ENCODE peak calls at places on chromosomes 3 and 15, in ten cellular contexts. U, S, Z, D, Q, C, H, A, G and T are unnamed samples.

GRCh38 chr15:70248116-70249025 is 150.7 kb upstream of the TLE3 start:
- DNase-seq in G (no peak), C (peak; percentile 9), H (no peak), S (peak; percentile 76), Q (no peak), U (no peak), D (no peak), A (no peak), Z (no peak), T (no peak)

GRCh38 chr3:128068156-128068620 is 16.0 kb downstream of the SEC61A1 start:
- DNase-seq in C (peak; percentile 58), Z (no peak), Q (no peak), D (no peak), S (peak; percentile 74), H (no peak), A (peak; percentile 51), U (no peak), G (peak; percentile 76), T (no peak)

GRCh38 chr15:39580117-39580629 is 706 bp upstream of the THBS1 start:
- DNase-seq in H (peak; percentile 94), G (peak; percentile 98), Z (peak; percentile 95), U (peak; percentile 95), D (peak; percentile 98), A (no peak), C (peak; percentile 97), Q (peak; percentile 92), S (peak; percentile 94), T (peak; percentile 93)

GRCh38 chr3:115673860-115674259 is 50.5 kb downstream of the GAP43 start:
- DNase-seq in U (no peak), G (no peak), C (no peak), D (no peak), H (no peak), Q (no peak), S (no peak), Z (no peak), A (no peak), T (no peak)

GRCh38 chr15:85804481-85805165 is 9.9 kb upstream of the KLHL25 start:
- DNase-seq in U (no peak), A (no peak), H (no peak), Z (no peak), Q (no peak), G (no peak), S (no peak), D (no peak), C (peak; percentile 28), T (no peak)

GRCh38 chr3:32296251-32297204 is 58.0 kb downstream of the CMTM8 start:
- DNase-seq in Z (peak; percentile 55), C (peak; percentile 80), H (peak; percentile 42), D (peak; percentile 18), U (peak; percentile 40), S (peak; percentile 75), G (peak; percentile 87), A (peak; percentile 59), Q (peak; percentile 56), T (peak; percentile 65)

GRCh38 chr15:99409097-99409473 is 156.7 kb upstream of the MEF2A start:
- DNase-seq in C (peak; percentile 73), Z (peak; percentile 83), A (peak; percentile 60), D (peak; percentile 23), Q (peak; percentile 69), S (peak; percentile 63), G (peak; percentile 81), H (peak; percentile 64), U (peak; percentile 69), T (peak; percentile 65)

GRCh38 chr3:140250945-140251344 is 316.0 kb downstream of the CLSTN2 start:
- DNase-seq in S (no peak), Z (no peak), G (no peak), U (no peak), C (no peak), D (no peak), H (peak; percentile 35), Q (no peak), A (no peak), T (no peak)

GRCh38 chr15:60020736-60021135 is 16.6 kb downstream of the FOXB1 start:
- DNase-seq in H (no peak), A (no peak), Z (no peak), Q (no peak), C (no peak), U (no peak), D (no peak), G (no peak), S (no peak), T (no peak)

GRCh38 chr3:169173231-169173630 is 490.3 kb downstream of the MECOM start:
- DNase-seq in S (peak; percentile 48), A (no peak), G (no peak), Z (no peak), U (peak; percentile 46), C (peak; percentile 33), H (no peak), Q (no peak), D (no peak), T (no peak)

GRCh38 chr3:87997298-87997697 is 61.5 kb downstream of the CGGBP1 start:
- DNase-seq in U (no peak), D (no peak), G (no peak), Q (no peak), S (no peak), A (no peak), H (no peak), C (no peak), Z (no peak), T (no peak)

GRCh38 chr15:24986653-24987052 is 31.9 kb downstream of the SNRPN start:
- DNase-seq in D (no peak), C (no peak), G (no peak), Q (no peak), Z (no peak), U (no peak), S (no peak), H (no peak), A (no peak), T (no peak)

DNA sequence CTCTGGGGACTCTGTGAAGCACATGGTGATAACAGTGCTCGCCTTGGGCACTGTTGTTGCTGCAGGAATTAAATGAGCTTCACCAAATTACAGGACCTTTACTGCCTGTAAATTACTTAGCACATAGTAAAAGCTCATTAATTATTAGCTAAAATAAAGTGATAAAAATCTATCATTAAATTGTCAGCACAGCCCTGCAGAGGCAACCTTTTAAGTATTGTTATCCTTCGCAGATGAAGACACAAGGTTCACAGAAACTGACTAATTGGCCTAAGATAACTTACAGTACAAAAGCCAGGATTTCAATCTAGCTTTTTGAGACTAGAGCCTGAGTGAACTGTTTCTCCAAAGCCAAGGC is 96.0 kb downstream of the ST6GAL1 start:
- DNase-seq in A (no peak), G (no peak), C (no peak), U (no peak), D (no peak), Q (no peak), H (no peak), S (no peak), Z (no peak), T (no peak)
- H3K4me3 ChIP-seq in A (no peak overlapping the region), G (no peak overlapping the region), C (no peak overlapping the region), U (no peak overlapping the region), D (no peak overlapping the region), Q (no peak overlapping the region), H (no peak overlapping the region), S (no peak overlapping the region), Z (no peak overlapping the region), T (no peak overlapping the region)

DNA sequence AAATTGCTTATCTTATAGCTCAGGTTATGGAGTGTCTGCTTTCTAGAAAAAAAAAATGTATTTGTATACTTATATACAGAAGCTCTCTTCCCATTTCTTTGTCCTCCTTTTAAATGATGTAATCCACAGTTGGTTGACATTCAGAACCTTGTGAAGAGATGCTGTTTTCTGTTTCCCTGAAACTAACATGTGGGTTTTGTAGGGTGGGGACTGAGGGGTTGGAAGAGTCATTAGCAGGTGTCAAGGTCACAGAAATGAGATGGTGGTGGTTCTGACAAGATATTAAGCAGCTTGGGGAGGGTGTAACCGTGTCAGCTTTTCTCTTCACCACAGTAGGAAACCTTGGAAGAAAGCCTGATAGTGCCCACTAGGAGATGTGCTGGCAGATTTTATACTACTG is 2.4 kb downstream of the RASA2 start:
- DNase-seq in G (no peak), C (no peak), Q (no peak), H (no peak), S (no peak), U (no peak), A (no peak), D (no peak), Z (no peak), T (no peak)
- H3K4me3 ChIP-seq in G (no peak overlapping the region), C (no peak overlapping the region), Q (no peak overlapping the region), H (no peak overlapping the region), S (no peak overlapping the region), U (no peak overlapping the region), A (no peak overlapping the region), D (no peak overlapping the region), Z (no peak overlapping the region), T (no peak overlapping the region)

GRCh38 chr3:153615863-153616262 is 453.8 kb downstream of the RAP2B start:
- DNase-seq in Z (no peak), H (no peak), Q (no peak), U (no peak), D (no peak), G (no peak), A (no peak), C (no peak), S (no peak), T (no peak)

GRCh38 chr3:153614131-153614530 is 452.1 kb downstream of the RAP2B start:
- DNase-seq in C (no peak), G (peak; percentile 50), H (no peak), Q (no peak), U (no peak), S (no peak), A (peak; percentile 78), D (peak; percentile 38), Z (no peak), T (no peak)

DNA sequence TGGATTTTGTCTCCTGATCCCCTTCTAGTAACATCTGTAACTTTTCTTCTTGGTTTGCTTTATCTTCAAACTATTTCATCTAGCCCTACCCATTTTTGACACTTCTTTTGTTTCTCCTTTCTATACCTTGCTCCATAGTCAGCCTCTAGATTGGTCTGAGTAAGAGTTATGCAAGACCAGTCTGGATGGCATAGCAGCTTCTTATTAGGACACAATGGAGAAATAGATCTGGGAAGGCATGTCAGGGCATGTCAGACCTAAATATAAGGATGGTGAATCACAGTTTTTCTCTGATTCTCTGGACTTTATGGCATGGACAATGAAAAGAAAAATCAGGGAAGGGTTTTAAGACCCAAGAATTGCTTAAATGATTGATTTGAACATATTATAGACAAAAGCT is 452.5 kb downstream of the RAP2B start:
- DNase-seq in S (no peak), G (peak; percentile 95), A (peak; percentile 94), C (peak; percentile 76), U (no peak), Z (no peak), H (no peak), D (peak; percentile 87), Q (no peak), T (no peak)
- H3K4me3 ChIP-seq in S (no peak overlapping the region), G (no peak overlapping the region), A (no peak overlapping the region), C (no peak overlapping the region), U (no peak overlapping the region), Z (no peak overlapping the region), H (no peak overlapping the region), D (no peak overlapping the region), Q (no peak overlapping the region), T (no peak overlapping the region)

DNA sequence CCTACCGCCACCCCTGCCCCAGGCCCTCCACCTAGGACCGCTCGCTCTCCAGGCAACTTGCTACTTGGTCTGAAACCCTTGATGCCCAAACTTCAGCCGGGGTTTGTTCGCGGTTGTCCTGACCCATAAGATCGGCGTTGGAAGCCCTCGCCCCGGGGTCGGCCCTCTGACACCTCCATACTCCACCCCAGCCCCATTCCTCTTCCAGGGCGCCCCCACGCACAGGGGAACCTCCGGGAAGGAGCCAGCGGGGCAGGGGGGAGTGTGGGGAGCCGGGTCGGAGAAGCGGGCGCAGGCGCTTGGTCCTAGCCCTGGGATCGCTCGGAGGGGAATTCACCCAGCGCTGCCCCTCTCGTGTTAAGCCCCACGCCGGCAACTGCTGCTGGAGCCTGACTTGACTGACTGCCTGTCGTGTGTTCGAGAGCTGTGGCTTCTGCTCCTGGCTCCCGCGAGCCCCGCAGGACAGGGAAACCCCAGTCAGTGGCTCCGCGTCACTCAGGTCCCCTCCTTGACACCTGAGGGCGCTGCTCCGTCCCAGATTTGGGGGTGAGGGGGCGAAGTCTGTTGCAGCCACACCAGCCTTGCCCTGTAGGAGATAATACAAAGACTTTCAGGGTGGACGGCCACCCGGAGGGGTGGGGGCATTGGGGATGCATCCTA is 675 bp downstream of the RYR3 start:
- DNase-seq in C (no peak), A (no peak), Q (peak; percentile 5), Z (peak; percentile 46), D (no peak), S (peak; percentile 67), H (peak; percentile 18), G (no peak), U (no peak), T (no peak)
- H3K4me3 ChIP-seq in C (peak overlapping the region; percentile 45), A (no peak overlapping the region), Q (peak overlapping the region; percentile 38), Z (peak overlapping the region; percentile 63), D (no peak overlapping the region), S (peak overlapping the region; percentile 62), H (peak overlapping the region; percentile 72), G (no peak overlapping the region), U (peak overlapping the region; percentile 10), T (peak overlapping the region; percentile 43)